ENCODE peak calls at places on chromosome 21, in nine cellular contexts. O is DND-41; W is HTR-8/SVneo; Y is nephron progenitor cell; U is PC-3; Z is kidney tubule cell; M is A172; C is stimulated activated naive CD4-positive, alpha-beta T cell; D is GM12878. F is an unnamed sample.

GRCh38 chr21:18334066-18334465 is 69.5 kb downstream of the TMPRSS15 start:
- DNase-seq in O (no peak), W (no peak), Y (no peak), U (peak; percentile 36), Z (no peak), M (no peak), C (no peak), D (no peak), F (no peak)

GRCh38 chr21:37496972-37497371 is 130.4 kb downstream of the DYRK1A start:
- DNase-seq in O (no peak), W (peak; percentile 8), Y (no peak), U (peak; percentile 34), Z (no peak), M (no peak), C (no peak), D (no peak), F (no peak)

GRCh38 chr21:46393941-46394818 is 64.5 kb upstream of the DIP2A start:
- DNase-seq in O (no peak), W (no peak), Y (no peak), U (no peak), Z (no peak), M (no peak), C (no peak), D (no peak), F (no peak)

GRCh38 chr21:36093512-36093911 is 23.7 kb downstream of the CBR1 start:
- DNase-seq in O (no peak), W (no peak), Y (no peak), U (no peak), Z (no peak), M (no peak), C (no peak), D (no peak), F (no peak)

GRCh38 chr21:17343055-17343454 is 169.8 kb upstream of the CXADR start:
- DNase-seq in O (peak; percentile 49), W (no peak), Y (peak; percentile 42), U (peak; percentile 17), Z (no peak), M (peak; percentile 10), C (no peak), D (no peak), F (no peak)

GRCh38 chr21:14900611-14901010 is 164.2 kb downstream of the NRIP1 start:
- DNase-seq in O (no peak), W (no peak), Y (no peak), U (peak; percentile 20), Z (peak; percentile 53), M (no peak), C (no peak), D (no peak), F (no peak)

GRCh38 chr21:35579520-35580293 is 480.6 kb downstream of the SETD4 start:
- DNase-seq in O (no peak), W (no peak), Y (no peak), U (no peak), Z (no peak), M (no peak), C (no peak), D (no peak), F (no peak)

GRCh38 chr21:31279986-31280385 is 64.1 kb downstream of the TIAM1 start:
- DNase-seq in O (no peak), W (no peak), Y (no peak), U (no peak), Z (no peak), M (peak; percentile 32), C (no peak), D (no peak), F (no peak)

F was measured in NCI-H187.